ENCODE peak calls at places on chromosome 17, in five cellular contexts. E is aorta; R is Calu3; P is stimulated activated CD4-positive, alpha-beta T cell treated with anti-CD3 and anti-CD28 coated beads, Interleukin-1b, Interleukin-23, amount 100 ng/mL, for 1 hour; T is stimulated activated CD8-positive, alpha-beta memory T cell treated with anti-CD3 and anti-CD28 coated beads, Interleukin-4, amount 100 ng/mL, for 1 hour. K is an unnamed sample.

GRCh38 chr17:11122908-11123307 is 118.1 kb upstream of the SHISA6 start:
- DNase-seq in E (no peak), R (no peak), P (no peak), T (no peak), K (no peak)

GRCh38 chr17:73096866-73097265 is 4.4 kb upstream of the SLC39A11 start:
- DNase-seq in E (peak; percentile 85), R (no peak), P (no peak), T (no peak), K (no peak)

GRCh38 chr17:80498242-80498919 is 22.0 kb upstream of the NPTX1 start:
- DNase-seq in E (no peak), R (no peak), P (no peak), T (no peak), K (no peak)

GRCh38 chr17:66714046-66715023 is 120.6 kb upstream of the CACNG5 start:
- DNase-seq in E (no peak), R (no peak), P (no peak), T (no peak), K (no peak)

GRCh38 chr17:28623696-28624095 is 9.7 kb upstream of the RSKR start:
- DNase-seq in E (no peak), R (no peak), P (no peak), T (no peak), K (no peak)

GRCh38 chr17:63370696-63371095 is 75.4 kb downstream of the CYB561 start:
- DNase-seq in E (no peak), R (no peak), P (no peak), T (no peak), K (no peak)

GRCh38 chr17:19347323-19348080 is 15.0 kb downstream of the B9D1 start:
- DNase-seq in E (peak; percentile 68), R (no peak), P (no peak), T (no peak), K (no peak)

GRCh38 chr17:73208139-73208827 is 15.4 kb downstream of the COG1 start:
- DNase-seq in E (no peak), R (no peak), P (no peak), T (no peak), K (no peak)

GRCh38 chr17:61221181-61221580 is 178.5 kb upstream of the TBX2 start:
- DNase-seq in E (no peak), R (no peak), P (no peak), T (no peak), K (no peak)

GRCh38 chr17:50469005-50469605 is 425 bp upstream of the CHAD start:
- DNase-seq in E (no peak), R (no peak), P (no peak), T (no peak), K (no peak)

GRCh38 chr17:79720705-79721295 is 9.9 kb upstream of the ENPP7 start:
- DNase-seq in E (no peak), R (no peak), P (no peak), T (no peak), K (no peak)

GRCh38 chr17:55911186-55911585 is 160.3 kb downstream of the PCTP start:
- DNase-seq in E (no peak), R (no peak), P (no peak), T (no peak), K (no peak)

GRCh38 chr17:46810837-46811236 is 7.7 kb downstream of the WNT3 start:
- DNase-seq in E (no peak), R (no peak), P (no peak), T (no peak), K (no peak)

K was measured in esophagus squamous epithelium.